ENCODE peak calls at places on chromosome 2, in four cellular contexts. T, U, S and I are unnamed samples.

GRCh38 chr2:16525265-16525887 is 140.3 kb downstream of the CYRIA start:
- DNase-seq in T (peak; percentile 83), U (no peak), S (peak; percentile 14), I (no peak)

GRCh38 chr2:220446106-220446712 is 818.8 kb downstream of the SLC4A3 start:
- DNase-seq in T (no peak), U (no peak), S (peak; percentile 15), I (no peak)

GRCh38 chr2:216029416-216030129 is 16.2 kb upstream of the MREG start:
- DNase-seq in T (no peak), U (no peak), S (peak; percentile 19), I (no peak)

GRCh38 chr2:160411955-160412354 is 81.7 kb downstream of the RBMS1 start:
- DNase-seq in T (no peak), U (no peak), S (no peak), I (no peak)

GRCh38 chr2:102185347-102185746 is 1.5 kb upstream of the IL1RL2 start:
- DNase-seq in T (peak; percentile 22), U (no peak), S (peak; percentile 56), I (no peak)

GRCh38 chr2:131034122-131035051 is 58.9 kb downstream of the FAM168B start:
- DNase-seq in T (peak; percentile 72), U (peak; percentile 74), S (peak; percentile 17), I (peak; percentile 63)

GRCh38 chr2:177506506-177506905 is 113.9 kb downstream of the AGPS start:
- DNase-seq in T (no peak), U (no peak), S (no peak), I (no peak)

GRCh38 chr2:238955648-238956531 is 108.0 kb downstream of the TWIST2 start:
- DNase-seq in T (no peak), U (no peak), S (peak; percentile 50), I (no peak)

GRCh38 chr2:7724336-7724735 is 807.1 kb downstream of the RNF144A start:
- DNase-seq in T (no peak), U (no peak), S (no peak), I (no peak)

GRCh38 chr2:231820786-231821303 is 34.6 kb downstream of the COPS7B start:
- DNase-seq in T (no peak), U (no peak), S (no peak), I (no peak)

GRCh38 chr2:16298866-16299265 is 358.5 kb downstream of the MYCN start:
- DNase-seq in T (no peak), U (no peak), S (no peak), I (no peak)

GRCh38 chr2:18650221-18650620 is 60.9 kb upstream of the NT5C1B start:
- DNase-seq in T (no peak), U (no peak), S (no peak), I (no peak)

GRCh38 chr2:98959759-98960507 is 23.9 kb upstream of the CRACDL start:
- DNase-seq in T (no peak), U (no peak), S (no peak), I (no peak)

DNA sequence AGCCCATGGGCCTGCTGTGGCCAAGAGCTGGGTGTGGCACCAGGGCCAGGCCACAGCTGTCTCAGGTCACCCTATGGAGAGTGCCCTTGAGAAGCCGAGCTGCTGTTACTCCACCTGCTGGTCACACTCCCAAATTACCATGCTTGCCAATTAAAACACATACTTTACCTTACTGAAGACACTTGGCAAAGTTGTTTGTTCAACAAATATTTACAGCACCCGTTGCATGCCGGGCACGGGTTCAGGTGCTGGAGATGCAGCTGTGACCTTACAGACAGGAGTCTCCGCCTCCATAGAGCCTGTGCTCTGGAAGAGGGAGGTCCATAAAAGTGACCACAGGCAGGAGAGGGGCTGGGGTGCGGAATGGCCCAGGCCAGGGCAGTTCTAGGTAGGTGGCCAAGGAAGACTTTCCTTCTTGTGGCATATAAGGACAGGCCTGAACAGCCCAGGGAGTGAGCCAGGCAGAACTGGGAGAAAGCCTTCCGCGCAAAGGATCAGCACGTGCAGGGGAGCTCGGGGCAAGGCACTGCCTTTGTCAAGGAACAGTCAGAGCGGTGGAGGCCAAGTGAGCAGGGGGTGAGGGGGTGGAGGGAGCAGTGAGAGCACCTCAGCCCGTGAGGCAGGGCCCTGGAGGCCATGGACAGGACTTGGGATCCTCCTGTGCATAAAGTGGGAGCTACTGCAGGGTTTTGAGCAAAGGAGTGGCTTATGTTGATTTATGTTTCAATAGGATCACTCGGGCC is 23.6 kb upstream of the RBM44 start:
- DNase-seq in T (peak; percentile 83), U (no peak), S (peak; percentile 69), I (no peak)
- TF ChIP-seq CTCF in T (peak; percentile 73), U (no peak), S (peak; percentile 61), I (peak; percentile 55)

DNA sequence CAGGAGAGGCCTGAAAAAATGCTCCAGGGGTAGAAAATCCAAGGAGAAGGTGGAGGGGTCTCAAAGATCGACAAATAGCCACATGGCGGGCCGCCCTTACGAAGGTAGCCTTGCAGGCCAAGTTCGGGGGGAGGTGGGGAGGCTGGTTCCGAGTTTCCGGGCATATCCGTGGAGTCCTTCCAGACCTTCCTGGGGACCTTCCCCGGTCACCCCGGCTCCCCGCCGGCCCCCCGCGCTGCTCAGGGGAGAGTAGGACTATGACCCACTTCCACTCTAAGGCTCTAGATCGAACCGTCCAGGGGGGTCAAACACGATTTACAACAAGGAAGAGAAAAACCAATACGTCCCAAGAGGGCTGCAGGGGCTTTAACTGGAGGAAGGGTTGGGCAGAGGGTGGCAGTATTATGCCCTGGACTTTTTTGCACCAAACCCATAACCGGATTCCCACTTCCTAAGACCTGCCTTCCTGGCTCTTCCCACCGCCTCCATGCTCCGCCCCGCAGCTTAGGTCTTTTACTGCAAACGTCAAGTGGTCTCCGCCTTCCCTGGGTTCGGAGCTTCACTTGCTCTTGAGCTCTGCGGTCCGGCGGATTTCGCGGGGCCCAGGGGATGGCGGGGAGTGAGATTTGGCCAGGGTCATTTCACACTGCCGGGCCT is 789 bp upstream of the LYPD6 start:
- DNase-seq in T (peak; percentile 87), U (peak; percentile 44), S (peak; percentile 4), I (peak; percentile 66)
- TF ChIP-seq CTCF in T (peak; percentile 26), U (no peak), S (no peak), I (no peak)

GRCh38 chr2:37648316-37649011 is 23.0 kb downstream of the CDC42EP3 start:
- DNase-seq in T (no peak), U (no peak), S (peak; percentile 53), I (peak; percentile 82)
- TF ChIP-seq CTCF in T (no peak), U (no peak), S (peak; percentile 42), I (no peak)

GRCh38 chr2:57937456-57937855 is 109.2 kb upstream of the VRK2 start:
- DNase-seq in T (no peak), U (no peak), S (peak; percentile 16), I (no peak)

GRCh38 chr2:57941826-57942225 is 104.8 kb upstream of the VRK2 start:
- DNase-seq in T (no peak), U (no peak), S (no peak), I (no peak)

GRCh38 chr2:57934659-57935058 is 111.9 kb upstream of the VRK2 start:
- DNase-seq in T (no peak), U (no peak), S (no peak), I (no peak)

DNA sequence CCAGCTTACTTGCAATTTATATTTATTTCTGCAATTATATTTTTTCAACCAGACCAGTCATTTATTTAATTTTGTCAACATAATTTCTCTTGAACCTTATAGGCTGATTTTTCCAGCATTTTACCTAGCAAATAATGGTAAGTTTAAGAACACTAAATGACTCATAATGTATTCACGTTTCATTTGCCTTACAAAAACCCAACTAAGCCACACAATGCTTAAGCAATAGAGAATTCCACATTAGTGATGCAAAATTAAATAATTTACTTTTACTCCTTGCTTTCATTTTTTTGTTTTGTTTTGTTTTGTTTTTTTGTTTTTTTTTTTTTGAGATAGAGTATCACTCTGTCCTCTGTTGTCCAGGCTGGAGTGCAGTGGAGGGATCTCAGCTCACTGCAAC is 110.4 kb upstream of the VRK2 start:
- DNase-seq in T (no peak), U (no peak), S (peak; percentile 73), I (no peak)
- TF ChIP-seq CTCF in T (no peak), U (no peak), S (no peak), I (no peak)